ENCODE peak calls at places on chromosome 13, in six cellular contexts. J is dorsolateral prefrontal cortex, K is BE2C, T is fibroblast of lung, U is tibial artery, H is heart right ventricle. M is an unnamed sample.

GRCh38 chr13:39913928-39914327 is 258.5 kb downstream of the COG6 start:
- DNase-seq in K (no peak), J (no peak), T (no peak), U (peak), H (no peak), M (peak)

GRCh38 chr13:33349996-33350826 is 64.7 kb upstream of the STARD13 start:
- DNase-seq in H (peak), J (peak), U (peak), T (peak), K (peak), M (no peak)

GRCh38 chr13:114068723-114069322 is 63.6 kb downstream of the RASA3 start:
- DNase-seq in U (peak), H (no peak), K (no peak), J (peak), T (peak), M (peak)

GRCh38 chr13:97254809-97255208 is 32.7 kb downstream of the MBNL2 start:
- DNase-seq in K (no peak), H (no peak), T (peak), U (no peak), J (no peak), M (no peak)

GRCh38 chr13:60520902-60521563 is 124.0 kb downstream of the TDRD3 start:
- DNase-seq in T (no peak), U (no peak), H (no peak), J (no peak), K (no peak), M (no peak)

GRCh38 chr13:58085819-58086218 is 454.3 kb downstream of the PCDH17 start:
- DNase-seq in J (no peak), U (no peak), H (no peak), T (peak), K (no peak), M (no peak)

GRCh38 chr13:99316657-99317244 is 9.6 kb upstream of the GPR183 start:
- DNase-seq in K (no peak), U (no peak), J (no peak), T (peak), H (no peak), M (no peak)

GRCh38 chr13:27981006-27981708 is 7.3 kb downstream of the URAD start:
- DNase-seq in K (no peak), J (no peak), U (no peak), H (no peak), T (no peak), M (no peak)

GRCh38 chr13:19586904-19587634 is 25.7 kb upstream of the TPTE2 start:
- DNase-seq in K (peak), T (peak), J (no peak), H (peak), U (no peak), M (no peak)

GRCh38 chr13:100298116-100298681 is 209.3 kb downstream of the PCCA start:
- DNase-seq in J (no peak), K (no peak), U (no peak), T (no peak), H (no peak), M (no peak)

GRCh38 chr13:114000151-114001040 is 26.5 kb upstream of the C13orf46 start:
- DNase-seq in H (peak), U (no peak), J (no peak), K (no peak), T (no peak), M (no peak)

GRCh38 chr13:46665243-46665629 is 112.3 kb downstream of the LRCH1 start:
- DNase-seq in J (no peak), T (no peak), K (no peak), U (no peak), H (no peak), M (no peak)
- H3K4me3 ChIP-seq in J (no peak), T (no peak), K (no peak), U (no peak), H (no peak), M (no peak)

GRCh38 chr13:76825415-76825814 is 60.8 kb downstream of the KCTD12 start:
- DNase-seq in T (peak), U (no peak), H (no peak), K (peak), J (no peak), M (no peak)

GRCh38 chr13:76823969-76824368 is 62.2 kb downstream of the KCTD12 start:
- DNase-seq in J (no peak), K (no peak), H (no peak), U (no peak), T (no peak), M (no peak)

GRCh38 chr13:76829572-76830327 is 56.5 kb downstream of the KCTD12 start:
- DNase-seq in T (peak), U (no peak), H (no peak), K (no peak), J (no peak), M (no peak)

GRCh38 chr13:76828316-76828741 is 57.9 kb downstream of the KCTD12 start:
- DNase-seq in J (no peak), T (no peak), H (no peak), K (no peak), U (no peak), M (no peak)

GRCh38 chr13:76826527-76826926 is 59.7 kb downstream of the KCTD12 start:
- DNase-seq in U (no peak), H (no peak), J (no peak), K (no peak), T (no peak), M (no peak)
- H3K4me3 ChIP-seq in U (no peak), H (no peak), J (no peak), K (no peak), T (no peak), M (no peak)

GRCh38 chr13:37192986-37193385 is 87.5 kb upstream of the CSNK1A1L start:
- DNase-seq in T (peak), J (no peak), U (no peak), K (no peak), H (no peak), M (no peak)
- H3K4me3 ChIP-seq in T (no peak), J (no peak), U (no peak), K (no peak), H (no peak), M (no peak)

GRCh38 chr13:98299243-98299953 is 122.3 kb upstream of the RNF113B start:
- DNase-seq in K (no peak), H (no peak), J (no peak), U (no peak), T (peak), M (no peak)

GRCh38 chr13:98299954-98300350 is 122.9 kb upstream of the RNF113B start:
- DNase-seq in J (no peak), K (no peak), T (no peak), U (no peak), H (no peak), M (no peak)

GRCh38 chr13:98300956-98301641 is 124.0 kb upstream of the RNF113B start:
- DNase-seq in U (no peak), K (no peak), H (no peak), J (no peak), T (peak), M (no peak)

GRCh38 chr13:98303858-98304257 is 126.8 kb upstream of the RNF113B start:
- DNase-seq in H (no peak), T (no peak), K (no peak), J (no peak), U (no peak), M (no peak)

DNA sequence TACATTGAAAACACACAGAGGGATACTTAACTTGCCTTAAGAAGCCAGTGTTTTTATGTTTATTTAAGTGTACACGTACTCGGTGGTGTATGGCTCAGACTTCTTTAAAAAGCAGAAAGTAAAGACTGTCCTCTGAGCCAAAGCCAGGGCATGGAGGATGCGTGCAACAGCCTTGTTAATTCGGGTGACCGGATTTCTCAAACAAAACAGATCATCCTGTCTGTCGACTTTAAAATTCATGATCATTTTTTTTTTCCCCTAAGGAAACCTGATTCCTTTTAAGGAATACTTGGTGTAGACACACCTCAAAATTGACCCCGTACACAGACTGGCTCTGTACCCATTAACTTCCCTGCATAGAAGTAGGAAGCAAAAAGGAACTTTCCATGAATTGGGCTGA is 124.7 kb upstream of the RNF113B start:
- DNase-seq in T (peak), H (no peak), U (no peak), J (no peak), K (no peak), M (no peak)
- H3K4me3 ChIP-seq in T (no peak), H (no peak), U (no peak), J (no peak), K (no peak), M (no peak)

GRCh38 chr13:112892759-112893569 is 76.0 kb upstream of the MCF2L start:
- DNase-seq in U (no peak), K (no peak), T (no peak), J (no peak), H (no peak), M (no peak)
- H3K4me3 ChIP-seq in U (no peak), K (no peak), T (no peak), J (no peak), H (no peak), M (no peak)

DNA sequence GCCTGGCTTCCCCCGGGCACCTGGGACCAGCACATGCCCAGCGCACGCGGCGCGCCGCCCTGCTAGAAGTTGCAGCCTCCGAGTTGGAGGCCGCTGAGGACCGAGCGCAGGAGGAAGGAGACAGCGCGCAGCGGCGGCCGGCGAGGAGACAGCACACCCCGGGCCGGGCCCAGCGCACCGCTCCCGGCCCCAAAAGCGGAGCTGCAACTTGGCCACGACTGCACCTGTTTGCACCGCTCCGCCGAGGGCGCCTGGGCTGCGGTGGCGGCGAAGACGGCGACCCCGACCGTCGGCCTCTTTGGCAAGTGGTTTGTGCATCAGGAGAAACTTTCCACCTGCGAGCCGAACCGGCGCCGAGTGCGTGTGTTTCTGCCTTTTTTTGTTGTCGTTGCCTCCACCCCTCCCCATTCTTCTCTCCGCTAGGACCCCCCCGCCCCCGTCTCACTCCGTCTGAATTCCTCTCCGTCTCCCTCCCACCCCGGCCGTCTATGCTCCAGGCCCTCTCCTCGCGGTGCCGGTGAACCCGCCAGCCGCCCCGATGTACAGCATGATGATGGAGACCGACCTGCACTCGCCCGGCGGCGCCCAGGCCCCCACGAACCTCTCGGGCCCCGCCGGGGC is at the start of gene SOX1:
- DNase-seq in H (no peak), J (no peak), U (no peak), T (peak), K (no peak), M (no peak)
- H3K4me3 ChIP-seq in H (peak), J (peak), U (peak), T (no peak), K (no peak), M (peak)

GRCh38 chr13:108214511-108215383 is 589 bp downstream of the LIG4 start:
- DNase-seq in K (peak), H (peak), T (no peak), U (no peak), J (peak), M (no peak)

GRCh38 chr13:108215428-108215827 is at the start of gene LIG4:
- DNase-seq in T (peak), J (peak), H (peak), K (peak), U (peak), M (peak)

GRCh38 chr13:108218044-108218974 is at the start of gene ABHD13:
- DNase-seq in J (peak), H (peak), K (peak), T (peak), U (peak), M (peak)

GRCh38 chr13:108223850-108224503 is 5.8 kb downstream of the ABHD13 start:
- DNase-seq in J (no peak), U (no peak), K (no peak), T (no peak), H (no peak), M (no peak)

DNA sequence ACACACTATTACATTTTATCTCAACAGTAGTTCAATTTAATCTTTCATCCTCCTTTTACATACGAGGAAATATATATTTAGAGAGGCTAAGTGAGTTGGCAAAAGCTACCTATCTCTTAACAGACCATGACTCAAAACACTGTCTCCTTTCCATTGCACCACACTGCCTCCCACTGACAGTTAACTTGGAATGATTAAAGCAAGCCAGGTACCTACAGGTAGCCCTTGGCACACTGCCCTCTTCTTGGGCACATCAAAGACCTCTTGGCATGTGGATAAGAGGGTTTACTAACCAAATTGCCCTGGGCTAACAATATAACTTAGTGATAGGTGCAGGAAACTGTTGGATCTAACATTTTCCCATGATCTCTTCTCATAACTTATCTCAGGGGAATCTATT is 1.9 kb downstream of the ABHD13 start:
- DNase-seq in T (no peak), K (no peak), U (no peak), H (no peak), J (no peak), M (no peak)
- H3K4me3 ChIP-seq in T (no peak), K (peak), U (no peak), H (no peak), J (peak), M (no peak)

GRCh38 chr13:94968757-94969086 is 256.4 kb upstream of the SOX21 start:
- DNase-seq in T (no peak), H (no peak), U (no peak), K (no peak), J (no peak), M (no peak)
- H3K4me3 ChIP-seq in T (no peak), H (no peak), U (no peak), K (no peak), J (peak), M (peak)

GRCh38 chr13:23472189-23472588 is 38.7 kb upstream of the SACS start:
- DNase-seq in U (no peak), J (no peak), T (peak), H (no peak), K (no peak), M (no peak)

GRCh38 chr13:23467932-23468278 is 34.4 kb upstream of the SACS start:
- DNase-seq in J (no peak), H (no peak), T (no peak), K (no peak), U (no peak), M (no peak)

GRCh38 chr13:23468811-23469210 is 35.3 kb upstream of the SACS start:
- DNase-seq in U (no peak), H (no peak), T (no peak), J (no peak), K (peak), M (no peak)

GRCh38 chr13:23470706-23471610 is 37.5 kb upstream of the SACS start:
- DNase-seq in T (no peak), H (no peak), U (no peak), K (no peak), J (no peak), M (no peak)

DNA sequence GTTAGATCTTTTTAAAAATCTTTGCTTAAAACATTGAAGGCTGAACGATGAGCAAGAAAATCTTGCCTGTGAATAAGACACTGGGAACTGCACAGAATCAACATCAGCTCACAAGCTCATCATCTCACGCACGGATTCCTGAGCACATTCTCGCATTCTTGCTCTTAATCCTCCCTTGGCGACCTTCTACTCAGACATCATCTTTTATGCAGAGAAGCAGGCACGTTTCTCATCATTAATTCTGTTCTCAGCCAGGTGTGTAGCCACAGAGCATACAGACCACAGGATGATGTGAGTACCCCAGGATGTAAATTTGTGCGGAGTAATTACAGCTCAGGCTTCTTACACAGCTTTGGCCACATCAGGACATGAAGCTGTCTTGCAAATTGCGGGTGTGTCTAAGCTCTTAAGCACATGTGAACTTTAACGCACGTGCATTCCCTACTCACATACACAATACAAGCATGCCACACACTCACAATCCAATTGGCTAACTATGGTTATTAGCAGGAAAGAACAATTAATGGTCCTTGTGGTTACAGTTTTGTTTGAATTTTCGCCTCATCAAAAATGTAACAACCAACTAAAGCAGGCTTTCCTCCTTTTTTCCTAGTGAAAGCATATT is 36.5 kb upstream of the SACS start:
- DNase-seq in J (no peak), T (peak), K (no peak), U (no peak), H (no peak), M (peak)
- H3K4me3 ChIP-seq in J (no peak), T (no peak), K (no peak), U (no peak), H (no peak), M (no peak)

GRCh38 chr13:51646041-51646670 is 61.9 kb downstream of the WDFY2 start:
- DNase-seq in U (no peak), K (no peak), T (no peak), H (no peak), J (no peak), M (no peak)

GRCh38 chr13:51645154-51645650 is 60.9 kb downstream of the WDFY2 start:
- DNase-seq in T (peak), J (no peak), K (no peak), U (no peak), H (no peak), M (peak)

GRCh38 chr13:51643114-51643881 is 59.0 kb downstream of the WDFY2 start:
- DNase-seq in T (peak), K (no peak), J (no peak), H (no peak), U (no peak), M (peak)

GRCh38 chr13:51644649-51645048 is 60.4 kb downstream of the WDFY2 start:
- DNase-seq in J (no peak), K (no peak), T (peak), U (no peak), H (no peak), M (no peak)

DNA sequence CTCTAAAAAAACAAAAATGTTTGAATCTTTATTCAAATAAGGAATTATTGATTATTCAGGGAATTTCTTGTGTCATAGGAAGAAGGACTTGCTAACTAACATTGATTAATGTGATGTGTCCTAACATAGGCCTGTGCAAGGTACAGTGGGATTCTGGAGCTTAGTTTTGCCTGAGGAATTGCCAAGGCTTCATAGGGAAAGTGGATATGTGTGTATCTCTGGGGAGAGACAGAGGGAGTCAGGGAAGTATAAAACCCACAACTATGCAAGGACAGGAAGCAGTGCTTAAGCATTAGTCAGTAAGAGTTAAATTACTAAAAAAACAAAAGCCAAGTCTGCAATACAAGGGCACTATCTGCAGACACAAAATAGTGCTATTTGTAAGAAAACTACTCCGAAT is 59.6 kb downstream of the WDFY2 start:
- DNase-seq in K (no peak), J (no peak), T (peak), U (no peak), H (no peak), M (peak)
- H3K4me3 ChIP-seq in K (no peak), J (no peak), T (no peak), U (no peak), H (no peak), M (no peak)